ENCODE peak calls at places on chromosomes 13 and 19, in ten cellular contexts. L, H, D, Y, O, G, I, Q, V and Z are unnamed samples.

GRCh38 chr19:49425922-49426592 is 869 bp downstream of the GFY start:
- DNase-seq in L (no peak), H (no peak), D (no peak), Y (no peak), O (peak), G (no peak), I (no peak), Q (no peak), V (no peak), Z (no peak)

GRCh38 chr19:34350161-34350561 is 14.8 kb upstream of the GPI start:
- DNase-seq in L (no peak), H (no peak), D (no peak), Y (peak), O (no peak), G (no peak), I (no peak), Q (no peak), V (no peak), Z (no peak)

GRCh38 chr19:38557205-38557799 is 60.5 kb downstream of the MAP4K1 start:
- DNase-seq in L (no peak), H (no peak), D (no peak), Y (peak), O (no peak), G (peak), I (no peak), Q (no peak), V (peak), Z (no peak)

GRCh38 chr13:73933795-73934194 is 200.4 kb downstream of the KLF12 start:
- DNase-seq in L (no peak), H (no peak), D (no peak), Y (no peak), O (no peak), G (no peak), I (no peak), Q (no peak), V (no peak), Z (no peak)

GRCh38 chr13:111978536-111978935 is 88.4 kb upstream of the SOX1 start:
- DNase-seq in L (no peak), H (no peak), D (no peak), Y (no peak), O (no peak), G (no peak), I (no peak), Q (no peak), V (no peak), Z (no peak)

GRCh38 chr13:64900039-64900438 is 2330.1 kb downstream of the PCDH9 start:
- DNase-seq in L (no peak), H (no peak), D (no peak), Y (no peak), O (no peak), G (no peak), I (no peak), Q (no peak), V (no peak), Z (no peak)

GRCh38 chr13:48726711-48727110 is 73.0 kb downstream of the CYSLTR2 start:
- DNase-seq in L (no peak), H (no peak), D (peak), Y (no peak), O (no peak), G (no peak), I (no peak), Q (no peak), V (no peak), Z (no peak)

GRCh38 chr19:7476941-7477494 is 11.8 kb downstream of the PEX11G start:
- DNase-seq in L (no peak), H (no peak), D (no peak), Y (no peak), O (no peak), G (no peak), I (no peak), Q (no peak), V (no peak), Z (no peak)

GRCh38 chr19:18506545-18506944 is 15.3 kb downstream of the ELL start:
- DNase-seq in L (no peak), H (no peak), D (no peak), Y (no peak), O (no peak), G (no peak), I (no peak), Q (no peak), V (no peak), Z (no peak)

GRCh38 chr13:43397110-43397509 is 373.7 kb downstream of the DNAJC15 start:
- DNase-seq in L (no peak), H (no peak), D (no peak), Y (no peak), O (no peak), G (no peak), I (no peak), Q (peak), V (no peak), Z (no peak)

GRCh38 chr13:91882918-91883317 is 484.5 kb downstream of the GPC5 start:
- DNase-seq in L (no peak), H (no peak), D (no peak), Y (no peak), O (no peak), G (no peak), I (no peak), Q (no peak), V (no peak), Z (no peak)

GRCh38 chr19:19630062-19630414 is 2.0 kb upstream of the LPAR2 start:
- DNase-seq in L (no peak), H (no peak), D (no peak), Y (peak), O (no peak), G (no peak), I (no peak), Q (no peak), V (no peak), Z (no peak)

GRCh38 chr13:39602614-39603366 is at the start of gene LHFPL6:
- DNase-seq in L (peak), H (peak), D (peak), Y (peak), O (peak), G (peak), I (peak), Q (peak), V (peak), Z (peak)

GRCh38 chr19:46218160-46218559 is 11.4 kb upstream of the IGFL1 start:
- DNase-seq in L (no peak), H (no peak), D (no peak), Y (peak), O (peak), G (no peak), I (no peak), Q (peak), V (no peak), Z (peak)

GRCh38 chr13:112246731-112247470 is 129.3 kb upstream of the SPACA7 start:
- DNase-seq in L (no peak), H (no peak), D (no peak), Y (no peak), O (no peak), G (no peak), I (no peak), Q (no peak), V (no peak), Z (no peak)

GRCh38 chr13:102608944-102609343 is 12.2 kb downstream of the TPP2 start:
- DNase-seq in L (no peak), H (no peak), D (no peak), Y (no peak), O (no peak), G (no peak), I (no peak), Q (no peak), V (no peak), Z (no peak)

GRCh38 chr19:38849746-38850230 is at the start of gene HNRNPL:
- DNase-seq in L (no peak), H (no peak), D (no peak), Y (no peak), O (peak), G (peak), I (no peak), Q (no peak), V (peak), Z (peak)

GRCh38 chr19:44552324-44552723 is 22.8 kb upstream of the CEACAM20 start:
- DNase-seq in L (no peak), H (no peak), D (no peak), Y (peak), O (peak), G (no peak), I (peak), Q (peak), V (peak), Z (peak)

GRCh38 chr13:20801704-20802103 is 27.9 kb upstream of the EEF1AKMT1 start:
- DNase-seq in L (no peak), H (no peak), D (no peak), Y (no peak), O (no peak), G (no peak), I (no peak), Q (no peak), V (no peak), Z (no peak)

GRCh38 chr13:75303295-75303694 is 178.7 kb downstream of the TBC1D4 start:
- DNase-seq in L (no peak), H (no peak), D (no peak), Y (no peak), O (no peak), G (no peak), I (no peak), Q (no peak), V (no peak), Z (no peak)

GRCh38 chr13:72180253-72180952 is 313.4 kb upstream of the DACH1 start:
- DNase-seq in L (no peak), H (no peak), D (no peak), Y (no peak), O (peak), G (no peak), I (peak), Q (no peak), V (no peak), Z (no peak)

GRCh38 chr13:65670014-65670625 is 1560.0 kb downstream of the PCDH9 start:
- DNase-seq in L (no peak), H (no peak), D (no peak), Y (no peak), O (no peak), G (no peak), I (no peak), Q (no peak), V (no peak), Z (no peak)

GRCh38 chr19:47152205-47152604 is 21.6 kb downstream of the SAE1 start:
- DNase-seq in L (no peak), H (no peak), D (no peak), Y (no peak), O (no peak), G (no peak), I (no peak), Q (no peak), V (no peak), Z (no peak)

GRCh38 chr13:113559901-113560644 is 24.5 kb upstream of the TFDP1 start:
- DNase-seq in L (no peak), H (no peak), D (no peak), Y (no peak), O (peak), G (no peak), I (no peak), Q (no peak), V (no peak), Z (no peak)

GRCh38 chr13:73399347-73400216 is 340.8 kb downstream of the KLF5 start:
- DNase-seq in L (no peak), H (no peak), D (no peak), Y (no peak), O (no peak), G (no peak), I (no peak), Q (no peak), V (no peak), Z (no peak)

GRCh38 chr13:107157272-107157671 is 589.3 kb upstream of the ARGLU1 start:
- DNase-seq in L (no peak), H (no peak), D (no peak), Y (no peak), O (no peak), G (no peak), I (no peak), Q (no peak), V (no peak), Z (no peak)

GRCh38 chr19:31890230-31890629 is 455.2 kb upstream of the ZNF507 start:
- DNase-seq in L (no peak), H (no peak), D (no peak), Y (no peak), O (peak), G (no peak), I (no peak), Q (no peak), V (no peak), Z (no peak)

GRCh38 chr19:31897292-31897691 is 448.1 kb upstream of the ZNF507 start:
- DNase-seq in L (no peak), H (no peak), D (no peak), Y (no peak), O (no peak), G (no peak), I (no peak), Q (no peak), V (no peak), Z (no peak)

GRCh38 chr19:31892060-31892459 is 453.4 kb upstream of the ZNF507 start:
- DNase-seq in L (no peak), H (no peak), D (no peak), Y (no peak), O (no peak), G (no peak), I (no peak), Q (no peak), V (no peak), Z (no peak)

DNA sequence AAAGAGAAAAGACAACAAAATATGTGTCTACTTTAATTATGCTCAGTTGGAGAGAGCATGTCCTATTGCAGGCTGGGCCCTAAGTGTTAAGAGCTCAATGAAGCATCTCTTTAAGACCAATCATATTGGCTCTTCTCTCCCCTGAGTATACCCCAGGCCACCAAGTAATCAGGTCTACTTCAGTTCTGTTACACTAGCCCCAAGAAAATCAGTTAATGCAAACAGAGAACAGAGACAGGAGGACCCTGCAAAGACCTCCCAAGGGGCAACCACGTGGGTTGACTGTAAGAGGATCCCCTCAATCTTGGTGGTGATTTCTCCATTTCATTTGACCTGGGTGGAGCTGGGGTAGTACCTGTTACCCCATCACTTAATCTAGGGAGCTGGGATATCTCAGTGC is 451.0 kb upstream of the ZNF507 start:
- DNase-seq in L (no peak), H (no peak), D (no peak), Y (no peak), O (no peak), G (no peak), I (no peak), Q (no peak), V (no peak), Z (no peak)
- TF ChIP-seq CTCF in L (no peak), H (no peak), D (no peak), Y (no peak), O (no peak), G (no peak), I (no peak), Q (no peak), V (no peak), Z (no peak)

GRCh38 chr13:31234729-31235128 is 35.0 kb downstream of the B3GLCT start:
- DNase-seq in L (no peak), H (no peak), D (no peak), Y (peak), O (peak), G (no peak), I (no peak), Q (peak), V (no peak), Z (no peak)
- TF ChIP-seq CTCF in L (peak), H (peak), D (peak), Y (peak), O (peak), G (no peak), I (no peak), Q (peak), V (peak), Z (peak)

DNA sequence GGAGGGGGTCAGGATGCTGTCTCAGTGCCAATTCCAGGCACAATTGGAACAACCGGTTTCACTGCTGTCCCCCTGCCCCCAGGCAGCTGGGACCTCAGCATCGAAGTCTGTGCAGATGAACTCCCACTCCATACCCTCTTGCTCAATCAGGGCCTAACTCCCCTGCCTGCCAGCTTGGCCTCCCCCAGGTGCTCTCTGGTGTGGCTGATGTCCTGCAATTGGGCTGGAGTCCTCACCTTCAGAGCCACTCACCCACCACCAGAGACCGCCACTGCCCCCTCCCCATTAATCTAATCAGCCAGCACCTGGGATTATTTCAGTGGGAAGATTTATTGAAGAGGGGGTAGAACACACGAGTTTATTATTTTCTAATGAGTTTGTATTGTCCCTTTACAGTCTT is 118.8 kb downstream of the MIPEP start:
- DNase-seq in L (no peak), H (no peak), D (no peak), Y (no peak), O (peak), G (no peak), I (no peak), Q (no peak), V (no peak), Z (no peak)
- TF ChIP-seq CTCF in L (no peak), H (no peak), D (no peak), Y (no peak), O (peak), G (no peak), I (no peak), Q (no peak), V (no peak), Z (no peak)

GRCh38 chr19:5892772-5893275 is 10.8 kb downstream of the NDUFA11 start:
- DNase-seq in L (no peak), H (no peak), D (no peak), Y (no peak), O (no peak), G (no peak), I (no peak), Q (no peak), V (no peak), Z (no peak)

GRCh38 chr19:5891938-5892771 is 11.4 kb downstream of the NDUFA11 start:
- DNase-seq in L (no peak), H (no peak), D (no peak), Y (no peak), O (peak), G (no peak), I (peak), Q (peak), V (no peak), Z (peak)

GRCh38 chr19:5890099-5890498 is 13.5 kb downstream of the NDUFA11 start:
- DNase-seq in L (no peak), H (no peak), D (no peak), Y (no peak), O (no peak), G (no peak), I (no peak), Q (no peak), V (no peak), Z (no peak)

GRCh38 chr19:5893296-5893903 is 10.2 kb downstream of the NDUFA11 start:
- DNase-seq in L (no peak), H (no peak), D (no peak), Y (no peak), O (no peak), G (no peak), I (no peak), Q (no peak), V (no peak), Z (no peak)

GRCh38 chr19:5891572-5891937 is 12.0 kb downstream of the NDUFA11 start:
- DNase-seq in L (no peak), H (no peak), D (no peak), Y (no peak), O (no peak), G (no peak), I (no peak), Q (no peak), V (no peak), Z (no peak)
- TF ChIP-seq CTCF in L (no peak), H (no peak), D (no peak), Y (no peak), O (no peak), G (no peak), I (no peak), Q (no peak), V (no peak), Z (no peak)

GRCh38 chr13:23753523-23753922 is 135.7 kb downstream of the MIPEP start:
- DNase-seq in L (no peak), H (no peak), D (no peak), Y (peak), O (no peak), G (no peak), I (no peak), Q (peak), V (no peak), Z (no peak)

GRCh38 chr13:23754506-23754905 is 134.7 kb downstream of the MIPEP start:
- DNase-seq in L (no peak), H (no peak), D (no peak), Y (no peak), O (no peak), G (no peak), I (no peak), Q (no peak), V (no peak), Z (no peak)

GRCh38 chr13:23751195-23751594 is 138.0 kb downstream of the MIPEP start:
- DNase-seq in L (no peak), H (no peak), D (no peak), Y (peak), O (no peak), G (no peak), I (no peak), Q (no peak), V (peak), Z (no peak)

GRCh38 chr13:23752111-23753001 is 136.8 kb downstream of the MIPEP start:
- DNase-seq in L (no peak), H (peak), D (no peak), Y (peak), O (no peak), G (no peak), I (no peak), Q (no peak), V (peak), Z (no peak)

DNA sequence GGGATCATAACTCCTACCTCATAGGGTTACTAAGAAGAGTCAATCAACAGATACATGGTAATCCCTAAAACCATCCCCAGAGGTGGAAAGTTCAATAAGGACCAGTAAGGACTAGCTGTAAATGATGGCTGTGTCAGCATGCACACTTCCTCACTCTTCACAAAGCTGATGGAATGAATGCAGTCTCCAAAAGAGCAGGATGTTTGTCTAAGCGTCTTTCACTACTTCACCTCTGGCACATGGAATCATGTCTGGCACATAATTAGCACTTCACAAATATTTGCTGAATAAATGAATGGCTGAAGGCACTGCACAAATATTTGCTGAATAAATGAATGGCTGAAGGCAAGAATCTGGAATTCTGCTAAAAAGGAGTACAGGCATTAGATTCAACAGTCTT is 134.2 kb downstream of the MIPEP start:
- DNase-seq in L (no peak), H (no peak), D (no peak), Y (no peak), O (no peak), G (no peak), I (no peak), Q (no peak), V (no peak), Z (no peak)
- TF ChIP-seq CTCF in L (no peak), H (no peak), D (no peak), Y (no peak), O (no peak), G (no peak), I (no peak), Q (no peak), V (no peak), Z (no peak)

DNA sequence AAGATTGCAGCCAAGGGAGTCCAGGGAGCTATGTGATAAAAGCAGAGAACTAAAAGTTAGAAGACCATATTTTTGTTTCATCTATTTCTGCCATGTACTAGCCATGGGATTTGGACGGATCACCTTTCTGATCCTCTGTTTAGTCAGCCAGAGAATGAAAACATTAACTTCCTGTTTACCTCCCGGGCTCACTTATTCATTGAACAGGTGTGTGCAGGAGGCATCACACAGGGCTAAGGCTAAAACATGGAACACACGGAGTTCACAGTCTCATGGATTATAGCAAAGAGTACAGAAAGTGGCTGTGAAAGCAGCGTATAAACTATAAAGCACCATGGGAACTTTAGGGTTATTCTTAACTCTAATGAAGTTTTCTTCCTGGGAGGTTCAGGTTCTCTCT is 96.8 kb downstream of the GPR12 start:
- DNase-seq in L (no peak), H (no peak), D (no peak), Y (no peak), O (no peak), G (no peak), I (no peak), Q (no peak), V (no peak), Z (no peak)
- TF ChIP-seq CTCF in L (no peak), H (no peak), D (no peak), Y (no peak), O (no peak), G (no peak), I (no peak), Q (no peak), V (no peak), Z (no peak)